ENCODE peak calls at places on chromosomes 16 and 17, in seven cellular contexts. M is fibroblast of lung, D is IMR-90, Y is brain microvascular endothelial cell, Z is cardiac fibroblast, P is HL-60, X is hepatocyte. G is an unnamed sample.

GRCh38 chr17:3534881-3535252 is 22.7 kb downstream of the TRPV3 start:
- DNase-seq in M (peak; percentile 20), D (peak; percentile 10), Y (no peak), Z (peak; percentile 74), P (no peak), X (no peak), G (no peak)

GRCh38 chr17:3800362-3801042 is 486 bp downstream of the ITGAE start:
- DNase-seq in M (no peak), D (no peak), Y (no peak), Z (no peak), P (no peak), X (no peak), G (no peak)

GRCh38 chr16:74738134-74738541 is 36.5 kb downstream of the FA2H start:
- DNase-seq in M (peak; percentile 31), D (peak; percentile 25), Y (no peak), Z (no peak), P (no peak), X (peak; percentile 76), G (no peak)

GRCh38 chr16:79836129-79836528 is 235.6 kb upstream of the MAF start:
- DNase-seq in M (no peak), D (no peak), Y (no peak), Z (no peak), P (no peak), X (no peak), G (no peak)

GRCh38 chr16:68574479-68574878 is 35.4 kb downstream of the ZFP90 start:
- DNase-seq in M (no peak), D (no peak), Y (no peak), Z (no peak), P (no peak), X (no peak), G (no peak)

GRCh38 chr17:36070427-36070826 is 6.4 kb downstream of the CCL18 start:
- DNase-seq in M (no peak), D (no peak), Y (no peak), Z (no peak), P (no peak), X (no peak), G (no peak)

GRCh38 chr16:10752843-10753523 is 9.3 kb downstream of the NUBP1 start:
- DNase-seq in M (no peak), D (no peak), Y (no peak), Z (no peak), P (peak; percentile 76), X (no peak), G (no peak)

GRCh38 chr17:60523822-60524221 is 2.2 kb downstream of the APPBP2 start:
- DNase-seq in M (no peak), D (no peak), Y (no peak), Z (no peak), P (no peak), X (no peak), G (no peak)

GRCh38 chr17:8326591-8327583 is 12.8 kb upstream of the ODF4 start:
- DNase-seq in M (peak; percentile 32), D (no peak), Y (no peak), Z (peak; percentile 45), P (peak; percentile 8), X (peak; percentile 60), G (no peak)

GRCh38 chr16:83781-84615 is 6.0 kb downstream of the MPG start:
- DNase-seq in M (no peak), D (peak; percentile 28), Y (no peak), Z (peak; percentile 54), P (no peak), X (no peak), G (no peak)

GRCh38 chr16:339680-340079 is 12.8 kb downstream of the AXIN1 start:
- DNase-seq in M (no peak), D (no peak), Y (no peak), Z (no peak), P (peak; percentile 93), X (no peak), G (no peak)

GRCh38 chr17:74924250-74924948 is at the start of gene OTOP2:
- DNase-seq in M (no peak), D (no peak), Y (no peak), Z (no peak), P (peak; percentile 79), X (peak; percentile 16), G (no peak)
- H3K4me3 ChIP-seq in M (no peak within 1 kb of the TSS), D (no peak within 1 kb of the TSS), Y (no peak within 1 kb of the TSS), Z (no peak within 1 kb of the TSS), P (peak within 1 kb of the TSS; percentile 11), X (peak within 1 kb of the TSS; percentile 52), G (peak within 1 kb of the TSS; percentile 27)

DNA sequence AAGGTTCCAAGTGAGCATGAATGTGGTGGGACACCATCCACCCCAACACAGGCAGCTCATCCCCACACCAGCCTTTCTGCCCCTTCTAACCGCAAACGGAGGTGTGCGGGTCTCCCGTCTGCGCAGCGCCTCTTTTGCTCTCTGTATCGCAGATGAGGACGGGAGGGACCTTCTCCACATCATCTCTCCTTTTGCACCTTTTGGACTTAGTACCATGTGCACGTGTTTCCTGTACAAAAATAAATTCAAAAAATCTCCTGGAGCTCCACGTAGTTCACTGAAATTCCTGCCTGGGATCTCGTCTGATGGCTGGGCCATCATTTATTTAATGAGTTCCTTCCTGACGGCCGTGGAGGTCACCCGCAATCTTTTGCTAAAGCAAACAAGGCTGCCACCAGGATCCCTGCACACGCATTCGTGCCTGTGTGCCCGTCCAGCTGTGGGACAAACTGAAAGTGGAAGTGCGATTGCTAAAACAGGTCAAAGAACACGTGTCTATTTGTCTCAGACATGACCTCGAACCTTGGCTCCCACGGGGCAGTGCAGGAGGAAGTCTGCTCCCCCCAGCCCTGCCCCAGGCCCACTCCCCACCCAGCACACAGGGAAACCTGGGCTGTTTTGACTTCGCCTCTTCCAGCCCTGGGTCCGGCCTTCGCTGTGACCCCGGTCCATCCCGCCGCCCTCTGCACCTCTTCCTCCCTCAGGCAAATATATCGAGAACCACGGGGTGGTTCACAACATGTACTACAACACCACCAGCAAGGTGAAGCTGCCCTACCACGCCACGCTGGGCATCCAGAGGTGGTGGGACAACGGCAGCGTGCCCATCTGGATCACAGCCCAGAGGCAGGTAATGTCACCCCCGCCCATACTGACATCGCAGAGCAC is 2.3 kb downstream of the ENPP7 start:
- DNase-seq in M (no peak), D (no peak), Y (no peak), Z (no peak), P (peak; percentile 14), X (no peak), G (no peak)
- H3K4me3 ChIP-seq in M (no peak overlapping the region), D (no peak overlapping the region), Y (no peak overlapping the region), Z (no peak overlapping the region), P (no peak overlapping the region), X (no peak overlapping the region), G (no peak overlapping the region)

GRCh38 chr17:49645654-49646053 is 32.2 kb downstream of the SPOP start:
- DNase-seq in M (no peak), D (no peak), Y (no peak), Z (no peak), P (no peak), X (no peak), G (no peak)
- H3K4me3 ChIP-seq in M (no peak overlapping the region), D (no peak overlapping the region), Y (no peak overlapping the region), Z (no peak overlapping the region), P (no peak overlapping the region), X (no peak overlapping the region), G (no peak overlapping the region)

GRCh38 chr17:58338454-58338841 is 9.9 kb upstream of the TSPOAP1 start:
- DNase-seq in M (no peak), D (no peak), Y (no peak), Z (no peak), P (no peak), X (no peak), G (no peak)
- H3K4me3 ChIP-seq in M (no peak overlapping the region), D (no peak overlapping the region), Y (no peak overlapping the region), Z (no peak overlapping the region), P (peak overlapping the region; percentile 55), X (no peak overlapping the region), G (no peak overlapping the region)

DNA sequence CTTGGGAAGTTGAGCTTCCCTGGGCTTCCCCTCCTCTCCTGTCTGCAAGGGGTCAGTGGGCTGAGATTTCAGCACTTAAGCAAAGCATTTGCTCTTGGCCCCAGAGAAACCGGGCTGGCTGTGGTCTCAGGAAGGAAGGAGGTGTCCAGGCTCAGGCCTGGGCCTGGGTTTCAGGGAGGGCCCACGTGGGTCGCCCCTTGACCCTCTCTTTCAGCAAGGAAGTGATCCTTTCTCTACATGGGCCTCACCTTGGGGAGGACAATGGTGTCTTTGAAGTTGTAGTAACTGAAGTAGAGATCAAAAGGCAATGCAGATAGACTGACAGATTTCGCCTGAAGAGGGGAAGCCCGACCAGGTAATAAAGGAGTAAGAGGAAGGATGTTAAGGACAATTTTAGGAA is 2.7 kb downstream of the NOD2 start:
- DNase-seq in M (no peak), D (no peak), Y (no peak), Z (no peak), P (no peak), X (no peak), G (no peak)
- H3K4me3 ChIP-seq in M (no peak overlapping the region), D (no peak overlapping the region), Y (no peak overlapping the region), Z (no peak overlapping the region), P (no peak overlapping the region), X (no peak overlapping the region), G (no peak overlapping the region)